ENCODE peak calls at places on chromosome 14, in four cellular contexts. One of them, this sample, is unnamed.

GRCh38 chr14:55605793-55606192 is 25.8 kb downstream of the KTN1 start:
- DNase-seq in A549: peak
- DNase-seq in EL: peak
- DNase-seq in HL-60: no peak
- DNase-seq in this sample: no peak

GRCh38 chr14:60206837-60207533 is 41.8 kb upstream of the DHRS7 start:
- DNase-seq in A549: no peak
- DNase-seq in HL-60: peak
- DNase-seq in EL: no peak
- DNase-seq in this sample: no peak

GRCh38 chr14:105364100-105364708 is 34.1 kb upstream of the TEX22 start:
- DNase-seq in EL: peak
- DNase-seq in A549: no peak
- DNase-seq in HL-60: no peak
- DNase-seq in this sample: peak

GRCh38 chr14:37864861-37865718 is 269.7 kb downstream of the TTC6 start:
- DNase-seq in A549: peak
- DNase-seq in EL: peak
- DNase-seq in HL-60: no peak
- DNase-seq in this sample: no peak

GRCh38 chr14:93725002-93725582 is 63.2 kb downstream of the PRIMA1 start:
- DNase-seq in A549: no peak
- DNase-seq in HL-60: no peak
- DNase-seq in EL: no peak
- DNase-seq in this sample: no peak

GRCh38 chr14:104682107-104682593 is 7.3 kb upstream of the INF2 start:
- DNase-seq in A549: peak
- DNase-seq in HL-60: no peak
- DNase-seq in EL: peak
- DNase-seq in this sample: no peak

GRCh38 chr14:98366429-98366828 is 905.6 kb downstream of the BCL11B start:
- DNase-seq in HL-60: no peak
- DNase-seq in A549: no peak
- DNase-seq in EL: no peak
- DNase-seq in this sample: no peak

GRCh38 chr14:26276757-26277156 is 321.1 kb downstream of the NOVA1 start:
- DNase-seq in A549: peak
- DNase-seq in EL: no peak
- DNase-seq in HL-60: no peak
- DNase-seq in this sample: peak

GRCh38 chr14:99252940-99253868 is 18.8 kb downstream of the BCL11B start:
- DNase-seq in HL-60: no peak
- DNase-seq in A549: no peak
- DNase-seq in EL: no peak
- DNase-seq in this sample: no peak

This sample was measured in D341Med.